ENCODE peak calls at places on chromosomes 7 and 10, in seven cellular contexts. C is stimulated activated CD4-positive, alpha-beta T cell treated with anti-CD3 and anti-CD28 coated beads, Interleukin-4, amount 100 ng/mL, for 24 hours; J is HepG2; Y is naive thymus-derived CD4-positive, alpha-beta T cell; X is skeletal muscle cell; W is activated CD8-positive, alpha-beta memory T cell treated with anti-CD3 and anti-CD28 coated beads for 4 hours; B is epithelial cell of esophagus. G is an unnamed sample.
A peak's percentile ranks its signal among the peaks of the same experiment; 100 is the strongest.

GRCh38 chr7:133529861-133530260 is 277.0 kb downstream of the EXOC4 start:
- DNase-seq in C (no peak), J (no peak), Y (no peak), X (no peak), W (no peak), B (no peak), G (no peak)

GRCh38 chr7:70669859-70670258 is 462.1 kb upstream of the GALNT17 start:
- DNase-seq in C (no peak), J (no peak), Y (no peak), X (no peak), W (no peak), B (no peak), G (no peak)

GRCh38 chr10:6912424-6912823 is 332.3 kb upstream of the PRKCQ start:
- DNase-seq in C (no peak), J (no peak), Y (no peak), X (no peak), W (no peak), B (peak; percentile 84), G (peak; percentile 54)

GRCh38 chr10:88473989-88474883 is 108.9 kb downstream of the RNLS start:
- DNase-seq in C (no peak), J (no peak), Y (no peak), X (no peak), W (no peak), B (peak; percentile 96), G (no peak)

GRCh38 chr10:127036987-127037386 is 131.8 kb downstream of the DOCK1 start:
- DNase-seq in C (no peak), J (no peak), Y (no peak), X (no peak), W (no peak), B (no peak), G (no peak)

GRCh38 chr10:104304927-104305326 is 33.3 kb downstream of the ITPRIP start:
- DNase-seq in C (no peak), J (no peak), Y (no peak), X (no peak), W (no peak), B (peak; percentile 47), G (no peak)

GRCh38 chr10:63217120-63217605 is 84.0 kb downstream of the NRBF2 start:
- DNase-seq in C (peak; percentile 18), J (peak; percentile 44), Y (no peak), X (peak; percentile 25), W (no peak), B (peak; percentile 62), G (no peak)

GRCh38 chr10:58651040-58651439 is 138.4 kb downstream of the BICC1 start:
- DNase-seq in C (no peak), J (no peak), Y (no peak), X (peak; percentile 83), W (no peak), B (no peak), G (no peak)

GRCh38 chr7:20152511-20152910 is 64.7 kb downstream of the MACC1 start:
- DNase-seq in C (no peak), J (no peak), Y (no peak), X (no peak), W (no peak), B (peak; percentile 58), G (no peak)

GRCh38 chr7:107386543-107386900 is 83.3 kb upstream of the GPR22 start:
- DNase-seq in C (no peak), J (no peak), Y (no peak), X (no peak), W (no peak), B (no peak), G (no peak)

GRCh38 chr7:33233659-33234058 is 104.3 kb downstream of the BBS9 start:
- DNase-seq in C (no peak), J (no peak), Y (no peak), X (no peak), W (no peak), B (no peak), G (no peak)